ENCODE peak calls at places on chromosomes 3 and 15, in six cellular contexts. O is HCT116, S is GM12878, K is A673, B is mammary epithelial cell, T is PC-3. C is an unnamed sample.

GRCh38 chr3:156483961-156484787 is 70.7 kb downstream of the SSR3 start:
- DNase-seq in B (peak; percentile 70), S (peak; percentile 77), O (peak; percentile 8), K (peak; percentile 79), T (peak; percentile 84), C (peak; percentile 18)

GRCh38 chr3:133983126-133983525 is 46.6 kb downstream of the SLCO2A1 start:
- DNase-seq in S (no peak), T (no peak), K (no peak), B (no peak), O (no peak), C (no peak)

GRCh38 chr3:20511863-20512262 is 325.9 kb upstream of the SGO1 start:
- DNase-seq in S (no peak), K (peak; percentile 50), T (peak; percentile 76), O (no peak), B (peak; percentile 47), C (no peak)

GRCh38 chr3:61866961-61867461 is 305.6 kb downstream of the PTPRG start:
- DNase-seq in K (no peak), S (no peak), B (no peak), T (no peak), O (no peak), C (no peak)

GRCh38 chr3:195196266-195196665 is 74.7 kb downstream of the XXYLT1 start:
- DNase-seq in O (no peak), K (no peak), B (peak; percentile 42), T (peak; percentile 39), S (no peak), C (no peak)

GRCh38 chr3:72010044-72010443 is 225.1 kb upstream of the PROK2 start:
- DNase-seq in T (no peak), K (no peak), O (no peak), S (no peak), B (no peak), C (no peak)

GRCh38 chr3:182357928-182358327 is 435.4 kb upstream of the ATP11B start:
- DNase-seq in O (no peak), S (no peak), K (no peak), T (peak; percentile 13), B (no peak), C (no peak)

GRCh38 chr3:140420621-140421357 is 257.1 kb upstream of the TRIM42 start:
- DNase-seq in K (no peak), B (no peak), T (no peak), S (no peak), O (no peak), C (peak; percentile 37)

GRCh38 chr3:150945226-150945625 is 27.3 kb downstream of the CLRN1 start:
- DNase-seq in K (no peak), T (peak; percentile 25), B (peak; percentile 68), S (no peak), O (no peak), C (no peak)

GRCh38 chr15:75109731-75110130 is 86.3 kb downstream of the PPCDC start:
- DNase-seq in B (no peak), T (no peak), K (no peak), O (no peak), S (no peak), C (no peak)

GRCh38 chr3:121562148-121562547 is 5.6 kb upstream of the ARGFX start:
- DNase-seq in B (no peak), S (no peak), O (no peak), T (no peak), K (no peak), C (no peak)

GRCh38 chr15:45114751-45115085 is 592 bp downstream of the DUOXA2 start:
- DNase-seq in B (no peak), S (no peak), K (no peak), T (no peak), O (no peak), C (no peak)

GRCh38 chr15:45117327-45118130 is 3.4 kb downstream of the DUOXA2 start:
- DNase-seq in S (no peak), T (no peak), B (no peak), O (no peak), K (no peak), C (no peak)

GRCh38 chr15:45115312-45115820 is 1.2 kb downstream of the DUOXA2 start:
- DNase-seq in T (no peak), O (no peak), S (no peak), K (no peak), B (no peak), C (no peak)

GRCh38 chr15:45116482-45117326 is 2.6 kb downstream of the DUOXA2 start:
- DNase-seq in O (no peak), T (no peak), B (no peak), S (no peak), K (no peak), C (no peak)

DNA sequence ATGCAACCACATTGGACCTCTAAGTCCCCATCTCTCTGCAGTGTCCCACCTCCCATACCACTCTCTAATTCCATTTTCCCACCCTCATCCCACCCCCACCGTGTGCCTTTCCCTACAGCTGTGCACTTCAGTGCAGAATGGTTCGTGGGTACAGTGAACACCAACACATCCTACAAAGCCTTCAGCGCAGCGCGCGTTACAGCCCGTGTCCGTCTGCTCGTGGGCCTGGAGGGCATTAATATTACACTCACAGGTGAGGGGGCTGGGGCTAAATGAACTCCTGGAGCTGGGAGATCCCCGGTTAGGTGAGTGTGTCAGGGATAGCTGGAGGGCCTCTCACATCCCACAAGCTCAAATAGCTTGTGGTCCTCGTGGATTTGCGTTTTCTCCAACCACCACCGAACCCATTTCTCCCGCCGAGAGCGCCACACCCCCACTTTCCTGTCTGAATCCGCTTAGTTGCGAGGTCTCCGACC is 1.9 kb downstream of the DUOXA2 start:
- DNase-seq in O (no peak), T (no peak), K (no peak), B (no peak), S (no peak), C (no peak)
- TF ChIP-seq EZH2 in O (no peak), T (no peak), K (no peak), B (no peak), S (no peak), C (no peak)

GRCh38 chr3:122679467-122680291 is 960 bp upstream of the PARP14 start:
- DNase-seq in T (peak; percentile 43), S (no peak), O (no peak), K (peak; percentile 49), B (peak; percentile 25), C (no peak)

GRCh38 chr3:122679085-122679466 is 1.6 kb upstream of the PARP14 start:
- DNase-seq in B (peak; percentile 63), S (no peak), K (peak; percentile 89), T (peak; percentile 92), O (peak; percentile 72), C (peak; percentile 63)

GRCh38 chr3:122682016-122682374 is 1.4 kb downstream of the PARP14 start:
- DNase-seq in T (peak; percentile 43), S (no peak), O (no peak), B (no peak), K (no peak), C (no peak)

GRCh38 chr3:122680381-122681293 is at the start of gene PARP14:
- DNase-seq in S (no peak), K (peak; percentile 75), T (peak; percentile 77), B (peak; percentile 64), O (no peak), C (no peak)

GRCh38 chr3:122681294-122682015 is 816 bp downstream of the PARP14 start:
- DNase-seq in T (peak; percentile 15), S (no peak), O (no peak), K (no peak), B (no peak), C (no peak)
- H3K4me3 ChIP-seq in T (peak overlapping the region; percentile 94), S (peak overlapping the region; percentile 97), O (peak overlapping the region; percentile 77), K (peak overlapping the region; percentile 71), B (peak overlapping the region; percentile 83), C (no peak overlapping the region)

DNA sequence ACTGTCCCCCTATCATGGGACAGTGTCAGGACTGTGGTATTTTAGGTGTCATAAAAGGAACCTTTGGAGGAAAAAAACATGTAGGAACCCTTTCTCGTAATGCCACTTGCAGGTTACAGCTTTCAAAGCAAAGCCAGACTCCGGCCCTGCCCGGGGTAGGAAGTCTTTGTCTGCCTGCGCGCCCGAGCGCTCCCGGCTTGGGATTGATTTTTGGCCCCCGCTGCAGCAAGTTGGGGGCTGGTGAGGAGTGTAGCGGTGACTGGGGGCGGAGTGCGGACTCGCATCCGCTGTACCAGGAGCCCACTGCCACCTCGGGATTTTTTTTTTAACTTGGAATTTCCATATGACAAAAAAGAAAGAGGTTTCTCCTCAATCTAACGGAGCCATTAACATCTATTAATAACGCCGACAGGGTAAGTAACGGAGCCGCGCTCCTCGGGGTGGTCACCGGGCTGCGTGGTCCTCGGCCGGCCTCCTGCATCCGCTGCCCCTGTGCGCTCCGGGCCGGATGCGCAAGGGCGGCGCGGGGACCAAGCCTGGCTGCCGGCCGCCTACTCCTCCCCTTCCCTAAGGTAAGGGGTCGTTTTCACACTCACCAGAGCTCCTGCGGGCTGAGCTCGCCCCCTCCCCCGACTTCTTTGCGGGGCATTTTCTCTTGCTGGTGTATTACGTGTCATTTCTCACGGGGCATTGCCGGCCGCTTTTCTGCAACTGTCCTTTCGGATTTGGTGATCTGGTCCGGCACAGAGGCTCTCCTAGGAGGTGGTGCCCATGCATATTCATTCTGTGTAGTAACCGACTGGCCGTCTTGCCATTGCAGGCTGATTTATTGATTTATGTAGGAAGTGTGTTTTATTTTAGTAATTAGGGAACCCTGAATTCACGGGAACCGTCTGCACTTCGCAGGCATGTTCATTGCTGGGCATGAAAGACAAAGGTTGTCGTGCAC is 219.8 kb upstream of the TOPAZ1 start:
- DNase-seq in K (no peak), T (no peak), O (no peak), S (no peak), B (no peak), C (no peak)
- TF ChIP-seq EZH2 in K (no peak), T (no peak), O (no peak), S (no peak), B (no peak), C (no peak)

DNA sequence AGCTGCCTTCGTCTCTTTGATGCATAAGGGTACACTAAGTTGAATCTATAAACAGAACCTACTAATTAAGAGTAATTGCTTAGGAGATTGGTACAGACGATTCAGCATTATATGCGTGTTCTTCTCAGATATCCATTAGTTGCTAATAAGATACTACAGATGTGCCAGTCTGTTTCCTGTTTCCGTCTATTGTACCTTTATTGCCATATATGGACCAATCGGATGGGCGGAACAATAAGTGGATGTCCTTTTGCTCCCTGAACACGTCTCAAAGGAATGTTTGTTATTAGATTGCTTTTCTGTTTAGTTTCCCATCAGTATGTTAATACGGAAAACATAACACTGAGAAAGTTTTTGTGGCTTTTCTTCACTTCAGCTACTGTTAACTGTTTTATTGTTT is 276.6 kb upstream of the RARB start:
- DNase-seq in B (peak; percentile 18), K (peak; percentile 23), O (no peak), S (no peak), T (no peak), C (no peak)
- H3K4me3 ChIP-seq in B (no peak overlapping the region), K (no peak overlapping the region), O (no peak overlapping the region), S (no peak overlapping the region), T (no peak overlapping the region), C (peak overlapping the region; percentile 40)